ENCODE peak calls at places on chromosomes 16 and 17, in four cellular contexts. F is body of pancreas, B is stomach, C is neural progenitor cell. N is an unnamed sample.

GRCh38 chr16:84754353-84754856 is 54.6 kb downstream of the USP10 start:
- DNase-seq in F (peak), B (peak), C (peak), N (peak)

GRCh38 chr17:75910699-75911098 is 6.0 kb upstream of the MRPL38 start:
- DNase-seq in C (peak), F (no peak), B (peak), N (no peak)

GRCh38 chr17:31824771-31825360 is 34.2 kb downstream of the COPRS start:
- DNase-seq in F (no peak), C (no peak), B (no peak), N (no peak)

GRCh38 chr17:59621771-59622170 is 2.1 kb downstream of the CLTC start:
- DNase-seq in C (no peak), B (no peak), F (no peak), N (no peak)

GRCh38 chr17:6343736-6344135 is 91.2 kb downstream of the AIPL1 start:
- DNase-seq in B (no peak), F (no peak), C (no peak), N (no peak)

GRCh38 chr17:78345791-78346494 is 13.9 kb downstream of the SOCS3 start:
- DNase-seq in F (peak), C (no peak), B (no peak), N (no peak)

GRCh38 chr17:21072623-21073278 is 29.9 kb upstream of the USP22 start:
- DNase-seq in C (no peak), B (no peak), F (no peak), N (no peak)

GRCh38 chr16:74999683-75000480 is 1.1 kb downstream of the ZNRF1 start:
- DNase-seq in F (peak), B (peak), C (peak), N (peak)

GRCh38 chr17:32285770-32286517 is 20.3 kb downstream of the RHBDL3 start:
- DNase-seq in F (no peak), C (no peak), B (no peak), N (no peak)

GRCh38 chr17:49659983-49660382 is 17.9 kb downstream of the SPOP start:
- DNase-seq in B (no peak), F (no peak), C (no peak), N (no peak)

GRCh38 chr17:19799796-19800195 is 51.7 kb upstream of the ALDH3A1 start:
- DNase-seq in B (no peak), C (no peak), F (no peak), N (no peak)
- H3K4me3 ChIP-seq in B (no peak), C (no peak), F (no peak), N (no peak)

DNA sequence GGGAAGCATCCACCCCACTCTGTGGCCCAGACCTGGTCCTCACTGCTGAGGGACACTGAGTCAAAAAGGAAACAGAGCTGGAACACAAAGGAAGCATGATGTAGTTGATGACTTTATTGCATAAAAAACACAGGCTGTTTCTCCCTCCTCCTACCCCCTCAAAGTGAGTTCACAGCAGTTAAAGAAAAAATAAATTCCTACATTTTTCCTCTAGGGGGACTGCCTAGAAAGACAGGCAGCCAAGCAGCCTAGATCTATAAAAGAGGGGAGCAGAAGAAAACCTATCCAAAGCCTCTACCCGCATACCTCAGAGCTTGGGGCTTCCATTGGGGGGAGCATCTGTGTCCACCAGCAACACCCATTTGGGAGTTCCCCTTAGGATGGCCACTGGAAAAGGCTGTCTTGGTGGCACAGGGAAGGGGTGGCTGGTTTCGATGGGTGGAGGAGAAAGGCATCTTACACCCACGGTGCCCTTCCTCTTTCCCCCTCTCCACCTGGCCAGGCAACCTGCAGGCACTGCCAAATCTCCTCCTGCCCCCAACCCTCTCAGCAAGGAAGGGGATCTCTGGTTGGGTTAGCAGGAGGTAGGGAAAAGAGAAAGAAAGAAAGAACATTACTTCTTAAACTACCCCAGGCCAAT is 3.9 kb upstream of the SCRN2 start:
- DNase-seq in B (no peak), C (no peak), F (no peak), N (peak)
- TF ChIP-seq CTCF in B (no peak), C (peak), F (peak), N (peak)

GRCh38 chr17:45112559-45113423 is 19.5 kb downstream of the PLCD3 start:
- DNase-seq in B (no peak), C (no peak), F (no peak), N (no peak)
- H3K4me3 ChIP-seq in B (no peak), C (no peak), F (no peak), N (no peak)

DNA sequence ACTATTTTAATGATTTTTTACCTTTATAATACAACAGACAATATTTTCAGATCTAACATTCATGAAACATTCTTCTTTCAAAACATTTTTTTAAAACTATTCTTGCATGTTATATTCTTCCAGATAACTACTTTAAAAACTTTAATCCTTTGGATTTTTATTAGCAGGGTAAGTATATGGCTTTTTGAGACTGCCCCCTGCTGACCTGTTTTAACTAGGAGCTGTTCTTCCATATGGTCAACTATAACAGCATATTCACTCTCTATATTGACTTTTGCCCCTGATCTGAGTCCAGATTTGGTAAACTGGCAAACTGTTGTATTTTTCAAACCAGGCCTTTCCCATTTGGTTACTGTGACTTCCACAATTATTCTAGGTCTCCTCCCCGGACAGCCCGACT is 16.5 kb downstream of the ZNF18 start:
- DNase-seq in B (no peak), F (no peak), C (no peak), N (peak)
- TF ChIP-seq CTCF in B (no peak), F (no peak), C (peak), N (peak)

GRCh38 chr16:66578596-66579531 is at the start of gene CMTM2:
- DNase-seq in F (no peak), C (no peak), B (no peak), N (no peak)
- H3K4me3 ChIP-seq in F (no peak), C (no peak), B (peak), N (no peak)